ENCODE peak calls at places on chromosomes 11 and 22, in nine cellular contexts. One of them, this sample, is unnamed.

GRCh38 chr11:36097219-36097650 is 153.4 kb downstream of the LDLRAD3 start:
- DNase-seq in CD4-positive, alpha-beta memory T cell: no peak
- DNase-seq in C1 segment of cervical spinal cord: no peak
- DNase-seq in GM12865: no peak
- DNase-seq in sciatic nerve: no peak
- DNase-seq in dermis blood vessel endothelial cell: no peak
- DNase-seq in HS-5: no peak
- DNase-seq in activated naive CD4-positive, alpha-beta T cell treated with anti-CD3 and anti-CD28 coated beads, Interleukin-2, amount 10 ng/mL, durations not matched to agents 7 days and 5 days: no peak
- DNase-seq in cardiac fibroblast: no peak
- DNase-seq in this sample: no peak

GRCh38 chr11:62464655-62465054 is 45.8 kb downstream of the SCGB1A1 start:
- DNase-seq in activated naive CD4-positive, alpha-beta T cell treated with anti-CD3 and anti-CD28 coated beads, Interleukin-2, amount 10 ng/mL, durations not matched to agents 7 days and 5 days: no peak
- DNase-seq in cardiac fibroblast: no peak
- DNase-seq in dermis blood vessel endothelial cell: no peak
- DNase-seq in C1 segment of cervical spinal cord: no peak
- DNase-seq in sciatic nerve: no peak
- DNase-seq in CD4-positive, alpha-beta memory T cell: no peak
- DNase-seq in HS-5: no peak
- DNase-seq in GM12865: peak
- DNase-seq in this sample: no peak

GRCh38 chr11:117910941-117911630 is 18.1 kb downstream of the TMPRSS13 start:
- DNase-seq in HS-5: no peak
- DNase-seq in cardiac fibroblast: no peak
- DNase-seq in C1 segment of cervical spinal cord: no peak
- DNase-seq in sciatic nerve: peak
- DNase-seq in GM12865: no peak
- DNase-seq in activated naive CD4-positive, alpha-beta T cell treated with anti-CD3 and anti-CD28 coated beads, Interleukin-2, amount 10 ng/mL, durations not matched to agents 7 days and 5 days: peak
- DNase-seq in dermis blood vessel endothelial cell: no peak
- DNase-seq in CD4-positive, alpha-beta memory T cell: no peak
- DNase-seq in this sample: no peak

GRCh38 chr11:35725880-35726279 is 63.3 kb downstream of the TRIM44 start:
- DNase-seq in sciatic nerve: no peak
- DNase-seq in HS-5: peak
- DNase-seq in dermis blood vessel endothelial cell: peak
- DNase-seq in cardiac fibroblast: peak
- DNase-seq in activated naive CD4-positive, alpha-beta T cell treated with anti-CD3 and anti-CD28 coated beads, Interleukin-2, amount 10 ng/mL, durations not matched to agents 7 days and 5 days: no peak
- DNase-seq in C1 segment of cervical spinal cord: no peak
- DNase-seq in GM12865: no peak
- DNase-seq in CD4-positive, alpha-beta memory T cell: no peak
- DNase-seq in this sample: peak

GRCh38 chr11:15585587-15586331 is 471.0 kb downstream of the INSC start:
- DNase-seq in C1 segment of cervical spinal cord: no peak
- DNase-seq in cardiac fibroblast: no peak
- DNase-seq in GM12865: no peak
- DNase-seq in HS-5: no peak
- DNase-seq in dermis blood vessel endothelial cell: no peak
- DNase-seq in CD4-positive, alpha-beta memory T cell: no peak
- DNase-seq in activated naive CD4-positive, alpha-beta T cell treated with anti-CD3 and anti-CD28 coated beads, Interleukin-2, amount 10 ng/mL, durations not matched to agents 7 days and 5 days: no peak
- DNase-seq in sciatic nerve: no peak
- DNase-seq in this sample: no peak

GRCh38 chr11:120884290-120885020 is 139.4 kb upstream of the TBCEL start:
- DNase-seq in C1 segment of cervical spinal cord: no peak
- DNase-seq in cardiac fibroblast: no peak
- DNase-seq in activated naive CD4-positive, alpha-beta T cell treated with anti-CD3 and anti-CD28 coated beads, Interleukin-2, amount 10 ng/mL, durations not matched to agents 7 days and 5 days: no peak
- DNase-seq in CD4-positive, alpha-beta memory T cell: no peak
- DNase-seq in dermis blood vessel endothelial cell: no peak
- DNase-seq in sciatic nerve: no peak
- DNase-seq in HS-5: no peak
- DNase-seq in GM12865: no peak
- DNase-seq in this sample: no peak

GRCh38 chr11:39786682-39787081 is 1672.8 kb downstream of the LRRC4C start:
- DNase-seq in cardiac fibroblast: no peak
- DNase-seq in dermis blood vessel endothelial cell: no peak
- DNase-seq in GM12865: no peak
- DNase-seq in sciatic nerve: no peak
- DNase-seq in HS-5: no peak
- DNase-seq in C1 segment of cervical spinal cord: no peak
- DNase-seq in activated naive CD4-positive, alpha-beta T cell treated with anti-CD3 and anti-CD28 coated beads, Interleukin-2, amount 10 ng/mL, durations not matched to agents 7 days and 5 days: no peak
- DNase-seq in CD4-positive, alpha-beta memory T cell: no peak
- DNase-seq in this sample: no peak

GRCh38 chr11:70478194-70478890 is 80.0 kb downstream of the CTTN start:
- DNase-seq in CD4-positive, alpha-beta memory T cell: no peak
- DNase-seq in cardiac fibroblast: no peak
- DNase-seq in C1 segment of cervical spinal cord: no peak
- DNase-seq in dermis blood vessel endothelial cell: no peak
- DNase-seq in sciatic nerve: no peak
- DNase-seq in GM12865: no peak
- DNase-seq in activated naive CD4-positive, alpha-beta T cell treated with anti-CD3 and anti-CD28 coated beads, Interleukin-2, amount 10 ng/mL, durations not matched to agents 7 days and 5 days: no peak
- DNase-seq in HS-5: no peak
- DNase-seq in this sample: no peak

GRCh38 chr11:25159341-25159740 is 662.5 kb downstream of the LUZP2 start:
- DNase-seq in dermis blood vessel endothelial cell: no peak
- DNase-seq in C1 segment of cervical spinal cord: no peak
- DNase-seq in activated naive CD4-positive, alpha-beta T cell treated with anti-CD3 and anti-CD28 coated beads, Interleukin-2, amount 10 ng/mL, durations not matched to agents 7 days and 5 days: no peak
- DNase-seq in cardiac fibroblast: peak
- DNase-seq in HS-5: no peak
- DNase-seq in sciatic nerve: no peak
- DNase-seq in GM12865: no peak
- DNase-seq in CD4-positive, alpha-beta memory T cell: no peak
- DNase-seq in this sample: no peak

GRCh38 chr11:70675697-70676374 is 277.5 kb downstream of the CTTN start:
- DNase-seq in cardiac fibroblast: no peak
- DNase-seq in CD4-positive, alpha-beta memory T cell: no peak
- DNase-seq in sciatic nerve: no peak
- DNase-seq in GM12865: no peak
- DNase-seq in activated naive CD4-positive, alpha-beta T cell treated with anti-CD3 and anti-CD28 coated beads, Interleukin-2, amount 10 ng/mL, durations not matched to agents 7 days and 5 days: no peak
- DNase-seq in HS-5: no peak
- DNase-seq in dermis blood vessel endothelial cell: no peak
- DNase-seq in C1 segment of cervical spinal cord: no peak
- DNase-seq in this sample: no peak

GRCh38 chr22:49344196-49344595 is 483.5 kb downstream of the BRD1 start:
- DNase-seq in CD4-positive, alpha-beta memory T cell: no peak
- DNase-seq in activated naive CD4-positive, alpha-beta T cell treated with anti-CD3 and anti-CD28 coated beads, Interleukin-2, amount 10 ng/mL, durations not matched to agents 7 days and 5 days: no peak
- DNase-seq in GM12865: no peak
- DNase-seq in cardiac fibroblast: no peak
- DNase-seq in sciatic nerve: peak
- DNase-seq in HS-5: no peak
- DNase-seq in C1 segment of cervical spinal cord: no peak
- DNase-seq in dermis blood vessel endothelial cell: no peak
- DNase-seq in this sample: no peak

GRCh38 chr11:119691020-119691666 is 37.9 kb downstream of the NECTIN1 start:
- DNase-seq in HS-5: no peak
- DNase-seq in GM12865: peak
- DNase-seq in C1 segment of cervical spinal cord: no peak
- DNase-seq in dermis blood vessel endothelial cell: no peak
- DNase-seq in cardiac fibroblast: no peak
- DNase-seq in CD4-positive, alpha-beta memory T cell: peak
- DNase-seq in sciatic nerve: no peak
- DNase-seq in activated naive CD4-positive, alpha-beta T cell treated with anti-CD3 and anti-CD28 coated beads, Interleukin-2, amount 10 ng/mL, durations not matched to agents 7 days and 5 days: peak
- DNase-seq in this sample: no peak

GRCh38 chr11:16897460-16898061 is 116.7 kb downstream of the PLEKHA7 start:
- DNase-seq in dermis blood vessel endothelial cell: peak
- DNase-seq in CD4-positive, alpha-beta memory T cell: no peak
- DNase-seq in sciatic nerve: no peak
- DNase-seq in GM12865: no peak
- DNase-seq in cardiac fibroblast: no peak
- DNase-seq in C1 segment of cervical spinal cord: no peak
- DNase-seq in activated naive CD4-positive, alpha-beta T cell treated with anti-CD3 and anti-CD28 coated beads, Interleukin-2, amount 10 ng/mL, durations not matched to agents 7 days and 5 days: no peak
- DNase-seq in HS-5: no peak
- DNase-seq in this sample: peak

GRCh38 chr11:43278302-43278956 is 33.4 kb upstream of the API5 start:
- DNase-seq in CD4-positive, alpha-beta memory T cell: no peak
- DNase-seq in HS-5: no peak
- DNase-seq in activated naive CD4-positive, alpha-beta T cell treated with anti-CD3 and anti-CD28 coated beads, Interleukin-2, amount 10 ng/mL, durations not matched to agents 7 days and 5 days: no peak
- DNase-seq in C1 segment of cervical spinal cord: no peak
- DNase-seq in GM12865: peak
- DNase-seq in cardiac fibroblast: peak
- DNase-seq in sciatic nerve: no peak
- DNase-seq in dermis blood vessel endothelial cell: peak
- DNase-seq in this sample: peak

GRCh38 chr11:118996926-118997626 is 862 bp upstream of the CENATAC start:
- DNase-seq in C1 segment of cervical spinal cord: peak
- DNase-seq in activated naive CD4-positive, alpha-beta T cell treated with anti-CD3 and anti-CD28 coated beads, Interleukin-2, amount 10 ng/mL, durations not matched to agents 7 days and 5 days: peak
- DNase-seq in sciatic nerve: no peak
- DNase-seq in cardiac fibroblast: peak
- DNase-seq in GM12865: peak
- DNase-seq in CD4-positive, alpha-beta memory T cell: peak
- DNase-seq in HS-5: no peak
- DNase-seq in dermis blood vessel endothelial cell: peak
- DNase-seq in this sample: peak

GRCh38 chr11:20081336-20081735 is 78.9 kb downstream of the DBX1 start:
- DNase-seq in C1 segment of cervical spinal cord: no peak
- DNase-seq in HS-5: no peak
- DNase-seq in cardiac fibroblast: no peak
- DNase-seq in GM12865: no peak
- DNase-seq in activated naive CD4-positive, alpha-beta T cell treated with anti-CD3 and anti-CD28 coated beads, Interleukin-2, amount 10 ng/mL, durations not matched to agents 7 days and 5 days: no peak
- DNase-seq in CD4-positive, alpha-beta memory T cell: no peak
- DNase-seq in dermis blood vessel endothelial cell: no peak
- DNase-seq in sciatic nerve: no peak
- DNase-seq in this sample: no peak

GRCh38 chr22:27534720-27535125 is 266.8 kb downstream of the MN1 start:
- DNase-seq in activated naive CD4-positive, alpha-beta T cell treated with anti-CD3 and anti-CD28 coated beads, Interleukin-2, amount 10 ng/mL, durations not matched to agents 7 days and 5 days: no peak
- DNase-seq in HS-5: peak
- DNase-seq in dermis blood vessel endothelial cell: no peak
- DNase-seq in C1 segment of cervical spinal cord: no peak
- DNase-seq in cardiac fibroblast: peak
- DNase-seq in sciatic nerve: no peak
- DNase-seq in CD4-positive, alpha-beta memory T cell: no peak
- DNase-seq in GM12865: no peak
- DNase-seq in this sample: no peak

GRCh38 chr22:49460662-49461371 is 366.9 kb downstream of the BRD1 start:
- DNase-seq in GM12865: no peak
- DNase-seq in cardiac fibroblast: no peak
- DNase-seq in HS-5: no peak
- DNase-seq in sciatic nerve: no peak
- DNase-seq in CD4-positive, alpha-beta memory T cell: no peak
- DNase-seq in dermis blood vessel endothelial cell: no peak
- DNase-seq in C1 segment of cervical spinal cord: no peak
- DNase-seq in activated naive CD4-positive, alpha-beta T cell treated with anti-CD3 and anti-CD28 coated beads, Interleukin-2, amount 10 ng/mL, durations not matched to agents 7 days and 5 days: no peak
- DNase-seq in this sample: no peak

GRCh38 chr11:113048820-113049555 is 87.8 kb downstream of the NCAM1 start:
- DNase-seq in cardiac fibroblast: peak
- DNase-seq in C1 segment of cervical spinal cord: no peak
- DNase-seq in GM12865: no peak
- DNase-seq in HS-5: peak
- DNase-seq in CD4-positive, alpha-beta memory T cell: no peak
- DNase-seq in dermis blood vessel endothelial cell: no peak
- DNase-seq in sciatic nerve: no peak
- DNase-seq in activated naive CD4-positive, alpha-beta T cell treated with anti-CD3 and anti-CD28 coated beads, Interleukin-2, amount 10 ng/mL, durations not matched to agents 7 days and 5 days: no peak
- DNase-seq in this sample: no peak

GRCh38 chr11:78214331-78215194 is 25.8 kb downstream of the USP35 start:
- DNase-seq in activated naive CD4-positive, alpha-beta T cell treated with anti-CD3 and anti-CD28 coated beads, Interleukin-2, amount 10 ng/mL, durations not matched to agents 7 days and 5 days: peak
- DNase-seq in C1 segment of cervical spinal cord: no peak
- DNase-seq in dermis blood vessel endothelial cell: no peak
- DNase-seq in CD4-positive, alpha-beta memory T cell: no peak
- DNase-seq in HS-5: no peak
- DNase-seq in cardiac fibroblast: no peak
- DNase-seq in sciatic nerve: no peak
- DNase-seq in GM12865: no peak
- DNase-seq in this sample: no peak

GRCh38 chr11:123386746-123387510 is 43.1 kb upstream of the GRAMD1B start:
- DNase-seq in C1 segment of cervical spinal cord: no peak
- DNase-seq in GM12865: no peak
- DNase-seq in activated naive CD4-positive, alpha-beta T cell treated with anti-CD3 and anti-CD28 coated beads, Interleukin-2, amount 10 ng/mL, durations not matched to agents 7 days and 5 days: no peak
- DNase-seq in cardiac fibroblast: no peak
- DNase-seq in HS-5: no peak
- DNase-seq in CD4-positive, alpha-beta memory T cell: no peak
- DNase-seq in dermis blood vessel endothelial cell: no peak
- DNase-seq in sciatic nerve: no peak
- DNase-seq in this sample: no peak

GRCh38 chr11:117443269-117444186 is 115.9 kb downstream of the CEP164 start:
- DNase-seq in sciatic nerve: peak
- DNase-seq in CD4-positive, alpha-beta memory T cell: no peak
- DNase-seq in dermis blood vessel endothelial cell: peak
- DNase-seq in C1 segment of cervical spinal cord: peak
- DNase-seq in HS-5: no peak
- DNase-seq in activated naive CD4-positive, alpha-beta T cell treated with anti-CD3 and anti-CD28 coated beads, Interleukin-2, amount 10 ng/mL, durations not matched to agents 7 days and 5 days: peak
- DNase-seq in GM12865: peak
- DNase-seq in cardiac fibroblast: peak
- DNase-seq in this sample: no peak

GRCh38 chr22:24474221-24474620 is 20.9 kb upstream of the UPB1 start:
- DNase-seq in GM12865: no peak
- DNase-seq in CD4-positive, alpha-beta memory T cell: no peak
- DNase-seq in cardiac fibroblast: peak
- DNase-seq in activated naive CD4-positive, alpha-beta T cell treated with anti-CD3 and anti-CD28 coated beads, Interleukin-2, amount 10 ng/mL, durations not matched to agents 7 days and 5 days: no peak
- DNase-seq in sciatic nerve: no peak
- DNase-seq in dermis blood vessel endothelial cell: peak
- DNase-seq in C1 segment of cervical spinal cord: no peak
- DNase-seq in HS-5: peak
- DNase-seq in this sample: peak

GRCh38 chr11:2585566-2586090 is 114.2 kb downstream of the KCNQ1OT1 start:
- DNase-seq in HS-5: no peak
- DNase-seq in GM12865: no peak
- DNase-seq in activated naive CD4-positive, alpha-beta T cell treated with anti-CD3 and anti-CD28 coated beads, Interleukin-2, amount 10 ng/mL, durations not matched to agents 7 days and 5 days: peak
- DNase-seq in dermis blood vessel endothelial cell: no peak
- DNase-seq in C1 segment of cervical spinal cord: no peak
- DNase-seq in sciatic nerve: peak
- DNase-seq in CD4-positive, alpha-beta memory T cell: no peak
- DNase-seq in cardiac fibroblast: no peak
- DNase-seq in this sample: no peak

GRCh38 chr11:2206291-2206690 is 34.7 kb upstream of the TH start:
- DNase-seq in sciatic nerve: peak
- DNase-seq in dermis blood vessel endothelial cell: no peak
- DNase-seq in C1 segment of cervical spinal cord: no peak
- DNase-seq in cardiac fibroblast: no peak
- DNase-seq in activated naive CD4-positive, alpha-beta T cell treated with anti-CD3 and anti-CD28 coated beads, Interleukin-2, amount 10 ng/mL, durations not matched to agents 7 days and 5 days: peak
- DNase-seq in HS-5: no peak
- DNase-seq in CD4-positive, alpha-beta memory T cell: no peak
- DNase-seq in GM12865: no peak
- DNase-seq in this sample: no peak

GRCh38 chr11:40292636-40293585 is 1166.5 kb downstream of the LRRC4C start:
- DNase-seq in cardiac fibroblast: no peak
- DNase-seq in dermis blood vessel endothelial cell: no peak
- DNase-seq in GM12865: no peak
- DNase-seq in CD4-positive, alpha-beta memory T cell: peak
- DNase-seq in sciatic nerve: peak
- DNase-seq in HS-5: no peak
- DNase-seq in C1 segment of cervical spinal cord: peak
- DNase-seq in activated naive CD4-positive, alpha-beta T cell treated with anti-CD3 and anti-CD28 coated beads, Interleukin-2, amount 10 ng/mL, durations not matched to agents 7 days and 5 days: no peak
- DNase-seq in this sample: no peak

GRCh38 chr11:74100735-74101134 is 70.1 kb downstream of the C2CD3 start:
- DNase-seq in activated naive CD4-positive, alpha-beta T cell treated with anti-CD3 and anti-CD28 coated beads, Interleukin-2, amount 10 ng/mL, durations not matched to agents 7 days and 5 days: no peak
- DNase-seq in dermis blood vessel endothelial cell: no peak
- DNase-seq in GM12865: no peak
- DNase-seq in HS-5: no peak
- DNase-seq in cardiac fibroblast: no peak
- DNase-seq in CD4-positive, alpha-beta memory T cell: no peak
- DNase-seq in sciatic nerve: no peak
- DNase-seq in C1 segment of cervical spinal cord: no peak
- DNase-seq in this sample: no peak